ENCODE peak calls at places on chromosomes 16 and 17, in nine cellular contexts. H is iris pigment epithelial cell; D is GM13976; J is IMR-90; P is astrocyte; M is heart right ventricle; C is stimulated activated naive CD4-positive, alpha-beta T cell; Y is NCI-H510A; O is ovary. R is an unnamed sample.
A peak's percentile ranks its signal among the peaks of the same experiment; 100 is the strongest.

GRCh38 chr17:41101586-41102259 is at the start of gene KRTAP4-16:
- DNase-seq in M (no peak), Y (no peak), H (no peak), C (no peak), D (no peak), P (no peak), J (no peak), O (no peak), R (no peak)

GRCh38 chr16:4273858-4274291 is 1.1 kb upstream of the TFAP4 start:
- DNase-seq in Y (no peak), P (no peak), O (peak; percentile 67), H (no peak), C (peak; percentile 61), D (peak; percentile 71), J (peak; percentile 22), M (peak; percentile 70), R (peak; percentile 72)

GRCh38 chr17:47315451-47316266 is 8.1 kb upstream of the EFCAB13 start:
- DNase-seq in Y (no peak), D (peak; percentile 64), P (peak; percentile 85), M (peak; percentile 33), J (peak; percentile 99), H (peak; percentile 97), O (no peak), C (peak; percentile 48), R (no peak)

GRCh38 chr16:87784812-87785211 is 19.0 kb upstream of the KLHDC4 start:
- DNase-seq in C (no peak), O (no peak), J (peak; percentile 35), P (peak; percentile 60), D (no peak), Y (no peak), H (no peak), M (no peak), R (no peak)

GRCh38 chr17:38532451-38532850 is 73.3 kb downstream of the SRCIN1 start:
- DNase-seq in M (no peak), C (no peak), J (no peak), D (no peak), Y (no peak), O (peak; percentile 6), P (no peak), H (no peak), R (no peak)

GRCh38 chr16:27722892-27723450 is 173.0 kb downstream of the KATNIP start:
- DNase-seq in D (no peak), O (no peak), J (no peak), M (no peak), Y (no peak), H (no peak), C (no peak), P (no peak), R (no peak)

GRCh38 chr17:41684050-41684449 is 4.6 kb upstream of the EIF1 start:
- DNase-seq in M (no peak), H (no peak), P (no peak), J (no peak), C (no peak), Y (no peak), O (no peak), D (no peak), R (no peak)

GRCh38 chr17:81386141-81386645 is 9.1 kb upstream of the BAHCC1 start:
- DNase-seq in D (no peak), P (no peak), J (no peak), O (peak; percentile 32), C (no peak), H (no peak), M (no peak), Y (no peak), R (no peak)

GRCh38 chr17:30954046-30954805 is 16.6 kb upstream of the RNF135 start:
- DNase-seq in Y (no peak), J (peak; percentile 24), M (no peak), P (no peak), O (no peak), C (no peak), D (no peak), H (peak; percentile 14), R (no peak)

R was measured in pancreas.